ENCODE peak calls at places on chromosome 10, in eight cellular contexts. G is testis, O is ovary, M is body of pancreas, Z is uterus, U is IMR-90, E is A549, P is spleen. A is an unnamed sample.
A peak's percentile ranks its signal among the peaks of the same experiment; 100 is the strongest.

GRCh38 chr10:129970404-129971364 is 6.6 kb upstream of the EBF3 start:
- DNase-seq in M (no peak), E (no peak), G (no peak), U (no peak), P (peak; percentile 54), O (no peak), Z (no peak), A (no peak)

GRCh38 chr10:106242301-106242700 is 922.2 kb downstream of the SORCS1 start:
- DNase-seq in E (no peak), P (no peak), O (no peak), M (no peak), U (no peak), Z (no peak), G (no peak), A (no peak)

GRCh38 chr10:103911021-103911459 is 6.9 kb downstream of the STN1 start:
- DNase-seq in E (no peak), G (no peak), U (no peak), O (no peak), P (peak; percentile 81), Z (no peak), M (no peak), A (no peak)

GRCh38 chr10:93068411-93069244 is 5.1 kb upstream of the CYP26A1 start:
- DNase-seq in P (no peak), M (no peak), Z (no peak), O (no peak), G (no peak), U (peak; percentile 54), E (peak; percentile 57), A (no peak)

GRCh38 chr10:100115011-100115770 is 33.5 kb upstream of the CPN1 start:
- DNase-seq in E (no peak), Z (no peak), G (peak; percentile 15), O (peak; percentile 15), P (no peak), U (no peak), M (no peak), A (no peak)

GRCh38 chr10:122019414-122019975 is 30.5 kb downstream of the TACC2 start:
- DNase-seq in U (no peak), E (peak; percentile 47), M (peak; percentile 81), O (no peak), Z (no peak), P (no peak), G (no peak), A (no peak)

GRCh38 chr10:88254091-88254490 is 329.0 kb downstream of the RNLS start:
- DNase-seq in P (no peak), U (peak; percentile 90), G (no peak), M (no peak), Z (peak; percentile 43), O (no peak), E (peak; percentile 61), A (peak; percentile 41)

GRCh38 chr10:73044378-73045285 is 52.0 kb downstream of the P4HA1 start:
- DNase-seq in E (peak; percentile 64), O (no peak), U (peak; percentile 94), M (no peak), G (no peak), Z (no peak), P (no peak), A (no peak)

GRCh38 chr10:70634011-70634410 is 31.5 kb upstream of the PRF1 start:
- DNase-seq in E (no peak), G (no peak), M (no peak), O (no peak), P (no peak), U (no peak), Z (no peak), A (no peak)

GRCh38 chr10:128180843-128181242 is 54.6 kb upstream of the MKI67 start:
- DNase-seq in P (no peak), E (no peak), Z (no peak), O (no peak), U (no peak), G (no peak), M (no peak), A (no peak)

GRCh38 chr10:72740526-72740925 is 48.6 kb downstream of the MCU start:
- DNase-seq in U (peak; percentile 65), M (peak; percentile 23), E (peak; percentile 55), Z (no peak), P (no peak), G (no peak), O (no peak), A (peak; percentile 16)

GRCh38 chr10:79239275-79239779 is 107.9 kb upstream of the PPIF start:
- DNase-seq in U (peak; percentile 80), P (peak; percentile 83), O (no peak), G (peak; percentile 61), M (peak; percentile 45), Z (no peak), E (peak; percentile 13), A (no peak)

GRCh38 chr10:78700413-78700812 is 368.4 kb upstream of the ZMIZ1 start:
- DNase-seq in U (peak; percentile 38), Z (no peak), G (no peak), P (no peak), O (no peak), M (peak; percentile 50), E (peak; percentile 5), A (peak; percentile 36)

GRCh38 chr10:78768882-78769281 is 299.9 kb upstream of the ZMIZ1 start:
- DNase-seq in Z (no peak), P (no peak), M (no peak), O (no peak), G (no peak), E (no peak), U (no peak), A (peak; percentile 21)

GRCh38 chr10:5737352-5737751 is 52.7 kb downstream of the TASOR2 start:
- DNase-seq in P (no peak), U (no peak), Z (no peak), E (no peak), G (no peak), O (no peak), M (no peak), A (no peak)

GRCh38 chr10:76946268-76946667 is 691.3 kb downstream of the KCNMA1 start:
- DNase-seq in O (no peak), Z (no peak), P (no peak), E (no peak), G (no peak), M (no peak), U (peak; percentile 66), A (peak; percentile 33)

GRCh38 chr10:130885021-130885655 is 426.4 kb downstream of the TCERG1L start:
- DNase-seq in Z (no peak), O (peak; percentile 43), M (no peak), U (no peak), G (peak; percentile 25), P (no peak), E (no peak), A (no peak)

GRCh38 chr10:120131183-120131582 is 238.7 kb downstream of the SEC23IP start:
- DNase-seq in G (peak; percentile 38), P (no peak), M (no peak), E (peak; percentile 9), Z (no peak), U (no peak), O (no peak), A (no peak)

GRCh38 chr10:49734676-49735075 is 27.4 kb downstream of the OGDHL start:
- DNase-seq in O (no peak), G (no peak), E (no peak), P (no peak), M (no peak), U (no peak), Z (no peak), A (no peak)

GRCh38 chr10:3099291-3100092 is 32.1 kb downstream of the PFKP start:
- DNase-seq in E (no peak), P (no peak), Z (no peak), U (peak; percentile 85), G (no peak), O (no peak), M (no peak), A (no peak)

GRCh38 chr10:102312683-102313082 is 67.4 kb downstream of the GBF1 start:
- DNase-seq in P (no peak), G (no peak), O (no peak), U (peak; percentile 59), M (no peak), E (no peak), Z (no peak), A (no peak)

GRCh38 chr10:62266611-62267010 is 2.0 kb downstream of the RTKN2 start:
- DNase-seq in P (no peak), O (no peak), Z (no peak), G (no peak), M (no peak), E (no peak), U (no peak), A (no peak)

DNA sequence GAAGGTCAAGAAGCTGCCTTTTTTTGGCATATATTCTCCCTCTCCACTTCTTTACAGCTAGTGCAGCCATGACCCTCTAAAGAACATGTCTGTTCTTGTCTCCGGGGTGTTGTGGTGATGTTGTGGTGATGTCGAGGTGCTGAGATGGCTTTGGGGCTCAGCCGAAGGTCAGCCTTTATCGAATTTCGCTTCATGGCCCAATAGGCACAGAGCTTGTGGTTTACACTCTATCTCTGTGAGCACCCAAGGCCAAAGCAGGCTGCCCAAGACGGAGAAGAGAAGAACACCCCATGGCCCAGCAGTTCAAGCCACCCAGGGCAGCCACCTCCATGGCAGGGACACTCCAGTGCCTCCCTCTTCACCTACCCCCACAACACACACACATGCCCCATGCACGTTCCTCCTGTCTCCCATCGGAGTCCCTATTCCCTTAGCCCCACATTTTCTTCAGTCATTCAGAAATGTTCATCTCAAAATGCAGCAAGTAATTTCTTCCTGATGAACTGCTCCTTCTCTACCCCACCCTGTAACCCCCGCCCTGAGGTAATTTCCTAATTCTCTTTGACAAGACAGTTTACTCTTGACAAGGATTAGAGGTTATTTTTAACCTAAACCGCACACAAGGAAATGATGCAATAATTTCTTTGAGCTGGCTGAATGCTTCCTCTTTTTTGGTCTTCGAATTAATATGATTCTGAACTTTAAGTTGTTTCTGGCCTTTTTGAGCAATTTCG is 18.6 kb upstream of the ADRB1 start:
- DNase-seq in Z (no peak), P (peak; percentile 82), E (peak; percentile 25), O (no peak), M (no peak), U (peak; percentile 20), G (no peak), A (no peak)
- TF ChIP-seq POLR2A in Z (no peak), P (no peak), E (no peak), O (no peak), M (no peak), U (no peak), G (no peak), A (no peak)

GRCh38 chr10:43316988-43317387 is 50.1 kb upstream of the RASGEF1A start:
- DNase-seq in Z (no peak), G (no peak), E (no peak), M (peak; percentile 25), U (no peak), P (peak; percentile 41), O (no peak), A (no peak)
- TF ChIP-seq CTCF in Z (no peak), G (no peak), E (no peak), M (no peak), U (no peak), P (no peak), O (no peak), A (no peak)

GRCh38 chr10:35908451-35908850 is 266.4 kb upstream of the FZD8 start:
- DNase-seq in P (no peak), Z (no peak), U (peak; percentile 62), O (no peak), G (no peak), M (no peak), E (no peak), A (no peak)
- TF ChIP-seq POLR2A in P (no peak), Z (no peak), U (no peak), O (no peak), G (no peak), M (no peak), E (no peak), A (no peak)

DNA sequence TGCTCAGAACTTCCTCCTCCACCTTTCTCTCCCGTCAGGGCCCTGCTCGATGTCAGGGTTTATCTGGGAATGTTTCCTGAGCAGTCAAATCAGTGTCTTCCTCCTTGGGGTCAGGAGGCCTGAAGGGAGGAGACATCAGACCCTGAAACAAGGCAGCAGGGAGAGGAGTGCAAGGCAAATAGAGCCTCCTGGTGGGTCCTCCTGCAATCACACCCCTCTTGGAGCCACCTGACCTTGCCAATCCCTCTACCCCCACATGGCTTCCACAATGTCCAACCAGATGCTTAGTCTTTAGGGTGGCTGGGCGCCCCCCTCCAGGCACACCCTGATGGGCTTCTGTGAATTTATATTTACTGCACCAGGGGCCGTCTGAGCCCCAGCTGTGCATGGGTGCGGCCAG is 12.2 kb downstream of the GPR26 start:
- DNase-seq in E (no peak), G (no peak), U (no peak), O (no peak), M (no peak), Z (no peak), P (no peak), A (no peak)
- TF ChIP-seq CTCF in E (no peak), G (no peak), U (no peak), O (no peak), M (no peak), Z (no peak), P (no peak), A (no peak)